ENCODE peak calls at places on chromosomes 16 and 17, in six cellular contexts. Y is activated T-helper 1 cell treated with Interleukin-2 at 50 U/mL for 16 hours, M is body of pancreas, B is NCI-H1092, N is NCI-H524 treated with DMSO at 0.1 percent for 48 hours, K is Caco-2. L is an unnamed sample.

GRCh38 chr16:54346046-54346445 is 59.5 kb upstream of the IRX3 start:
- DNase-seq in Y (no peak), M (no peak), B (no peak), N (no peak), K (no peak), L (no peak)

GRCh38 chr17:300881-301280 is 51.7 kb downstream of the RPH3AL start:
- DNase-seq in Y (no peak), M (no peak), B (no peak), N (no peak), K (no peak), L (no peak)

GRCh38 chr16:2288701-2289100 is 20.8 kb upstream of the RNPS1 start:
- DNase-seq in Y (no peak), M (no peak), B (no peak), N (peak), K (no peak), L (no peak)

GRCh38 chr17:79083191-79083971 is 8.8 kb downstream of the ENGASE start:
- DNase-seq in Y (no peak), M (no peak), B (no peak), N (no peak), K (no peak), L (no peak)

GRCh38 chr17:64778367-64779290 is 116.5 kb upstream of the SMURF2 start:
- DNase-seq in Y (no peak), M (peak), B (peak), N (no peak), K (no peak), L (no peak)

GRCh38 chr16:13936596-13937081 is 16.7 kb downstream of the ERCC4 start:
- DNase-seq in Y (no peak), M (peak), B (no peak), N (no peak), K (no peak), L (no peak)

GRCh38 chr16:175145-175949 is 1.1 kb upstream of the HBA1 start:
- DNase-seq in Y (no peak), M (no peak), B (no peak), N (no peak), K (no peak), L (no peak)

GRCh38 chr16:90081606-90081970 is 4.5 kb upstream of the PRDM7 start:
- DNase-seq in Y (no peak), M (no peak), B (no peak), N (no peak), K (no peak), L (no peak)

GRCh38 chr16:49930841-49931240 is 74.9 kb upstream of the ZNF423 start:
- DNase-seq in Y (no peak), M (no peak), B (no peak), N (no peak), K (no peak), L (no peak)

GRCh38 chr16:50731130-50731988 is 10.5 kb upstream of the CYLD start:
- DNase-seq in Y (no peak), M (no peak), B (no peak), N (no peak), K (no peak), L (no peak)

GRCh38 chr16:60811657-60812056 is 1224.6 kb downstream of the CDH8 start:
- DNase-seq in Y (no peak), M (no peak), B (no peak), N (no peak), K (no peak), L (no peak)